ENCODE peak calls at places on chromosomes 16 and 17, in nine cellular contexts. R is T-helper 1 cell; A is HT1080; I is NCI-H774; O is T-helper 2 cell; N is NCI-H2081; D is activated CD4-positive, alpha-beta T cell treated with anti-CD3 and anti-CD28 coated beads for 24 hours; E is Daoy; L is stimulated activated naive CD4-positive, alpha-beta T cell. Y is an unnamed sample.

GRCh38 chr16:19859603-19860002 is 25.0 kb downstream of the GPRC5B start:
- DNase-seq in L (no peak), R (no peak), I (no peak), D (no peak), A (no peak), E (no peak), O (no peak), N (no peak), Y (no peak)

GRCh38 chr17:19728114-19728495 is 11.7 kb upstream of the SLC47A2 start:
- DNase-seq in N (peak), O (no peak), I (peak), L (no peak), D (no peak), A (no peak), R (no peak), E (peak), Y (no peak)

GRCh38 chr16:79838860-79839259 is 238.3 kb upstream of the MAF start:
- DNase-seq in E (no peak), A (no peak), O (no peak), D (no peak), I (no peak), L (no peak), R (no peak), N (no peak), Y (no peak)

GRCh38 chr16:87740909-87741424 is 24.8 kb downstream of the KLHDC4 start:
- DNase-seq in L (no peak), D (no peak), R (no peak), I (no peak), E (no peak), N (no peak), A (no peak), O (no peak), Y (no peak)

GRCh38 chr17:19331553-19332245 is 30.8 kb downstream of the B9D1 start:
- DNase-seq in D (no peak), I (no peak), R (no peak), L (no peak), N (no peak), O (no peak), E (no peak), A (no peak), Y (no peak)

GRCh38 chr16:10692470-10692869 is 2.3 kb downstream of the TEKT5 start:
- DNase-seq in O (no peak), N (no peak), I (no peak), R (no peak), E (no peak), D (no peak), L (no peak), A (no peak), Y (no peak)

GRCh38 chr17:38604479-38605229 is 1.1 kb downstream of the SRCIN1 start:
- DNase-seq in N (no peak), L (peak), I (no peak), D (no peak), A (no peak), O (peak), E (peak), R (peak), Y (no peak)

GRCh38 chr16:70772493-70772892 is 28.5 kb downstream of the VAC14 start:
- DNase-seq in N (no peak), R (no peak), O (no peak), E (no peak), D (no peak), A (peak), L (no peak), I (no peak), Y (no peak)

GRCh38 chr16:77674888-77675287 is 47.4 kb upstream of the NUDT7 start:
- DNase-seq in O (no peak), I (no peak), R (no peak), N (no peak), E (no peak), L (no peak), D (no peak), A (no peak), Y (no peak)

GRCh38 chr17:8935194-8935593 is 30.3 kb downstream of the PIK3R5 start:
- DNase-seq in I (no peak), L (no peak), D (peak), A (peak), R (peak), O (no peak), N (no peak), E (peak), Y (no peak)

GRCh38 chr16:27238591-27238990 is 30.0 kb downstream of the NSMCE1 start:
- DNase-seq in R (no peak), N (no peak), O (no peak), I (no peak), D (no peak), L (no peak), E (no peak), A (no peak), Y (no peak)

GRCh38 chr16:56421976-56422669 is 3.2 kb downstream of the AMFR start:
- DNase-seq in L (no peak), R (no peak), O (no peak), A (no peak), D (no peak), E (no peak), I (no peak), N (no peak), Y (no peak)

GRCh38 chr16:86368261-86368660 is 142.1 kb upstream of the FOXF1 start:
- DNase-seq in D (no peak), I (no peak), N (no peak), R (no peak), O (no peak), L (no peak), E (no peak), A (no peak), Y (no peak)

GRCh38 chr16:30370444-30371247 is at the start of gene TBC1D10B:
- DNase-seq in O (peak), D (peak), N (peak), E (peak), I (peak), L (peak), A (peak), R (peak), Y (peak)